ENCODE peak calls at places on chromosomes 2 and 18, in six cellular contexts. N is A549, E is NCI-H446 treated with DMSO at 0.1 percent for 48 hours, C is NAMALWA, F is mesenteric fat pad, W is foreskin fibroblast. D is an unnamed sample.

GRCh38 chr2:69798466-69798908 is 31.0 kb upstream of the GMCL1 start:
- DNase-seq in E (no peak), N (no peak), F (no peak), W (no peak), C (no peak), D (no peak)

GRCh38 chr2:167264380-167264779 is 376.1 kb downstream of the XIRP2 start:
- DNase-seq in C (peak; percentile 11), F (no peak), W (peak; percentile 0), N (peak; percentile 9), E (no peak), D (no peak)

GRCh38 chr18:63545094-63545493 is 2.9 kb downstream of the SERPINB12 start:
- DNase-seq in E (no peak), F (no peak), N (no peak), C (no peak), W (no peak), D (no peak)

GRCh38 chr2:65991864-65992554 is 442.9 kb upstream of the MEIS1 start:
- DNase-seq in C (no peak), F (no peak), N (no peak), E (no peak), W (no peak), D (no peak)

GRCh38 chr2:3176869-3177255 is 200.8 kb downstream of the EIPR1 start:
- DNase-seq in F (peak; percentile 88), E (no peak), W (no peak), N (no peak), C (no peak), D (no peak)

GRCh38 chr18:48002933-48003365 is 72.5 kb upstream of the SMAD2 start:
- DNase-seq in F (peak; percentile 90), W (peak; percentile 87), E (no peak), C (no peak), N (peak; percentile 97), D (no peak)

GRCh38 chr2:12759248-12759647 is 42.5 kb downstream of the TRIB2 start:
- DNase-seq in W (peak; percentile 91), N (no peak), E (no peak), F (no peak), C (no peak), D (no peak)

GRCh38 chr2:55848096-55848495 is 75.5 kb downstream of the EFEMP1 start:
- DNase-seq in N (no peak), F (no peak), E (no peak), W (no peak), C (no peak), D (no peak)

GRCh38 chr2:138373993-138374408 is 127.6 kb upstream of the SPOPL start:
- DNase-seq in W (peak; percentile 34), N (peak; percentile 49), F (no peak), C (peak; percentile 50), E (peak; percentile 23), D (no peak)

GRCh38 chr18:77096936-77097886 is 35.4 kb downstream of the MBP start:
- DNase-seq in W (no peak), N (no peak), E (no peak), F (no peak), C (no peak), D (no peak)

GRCh38 chr2:109156052-109156451 is 27.0 kb downstream of the SH3RF3 start:
- DNase-seq in W (no peak), F (no peak), C (no peak), E (no peak), N (no peak), D (no peak)

GRCh38 chr2:35873921-35874320 is 481.7 kb upstream of the CRIM1 start:
- DNase-seq in W (no peak), E (no peak), C (peak; percentile 14), N (no peak), F (no peak), D (no peak)

GRCh38 chr18:3321133-3321812 is 59.3 kb downstream of the MYL12B start:
- DNase-seq in W (peak; percentile 76), E (peak; percentile 66), N (peak; percentile 70), F (no peak), C (no peak), D (no peak)

GRCh38 chr2:172177581-172177980 is 74.9 kb upstream of the DLX2 start:
- DNase-seq in E (no peak), F (no peak), C (no peak), W (no peak), N (no peak), D (no peak)

GRCh38 chr2:191976436-191976835 is 129.5 kb upstream of the CAVIN2 start:
- DNase-seq in W (peak; percentile 64), E (no peak), F (no peak), C (no peak), N (peak; percentile 1), D (no peak)

GRCh38 chr2:29766191-29766590 is 155.2 kb downstream of the ALK start:
- DNase-seq in C (no peak), F (no peak), W (peak; percentile 46), E (no peak), N (no peak), D (no peak)

GRCh38 chr18:39624934-39625333 is 2059.3 kb upstream of the CELF4 start:
- DNase-seq in F (no peak), C (no peak), N (no peak), W (peak; percentile 23), E (no peak), D (no peak)

GRCh38 chr18:48563027-48563426 is 24.2 kb downstream of the CTIF start:
- DNase-seq in N (peak; percentile 16), C (no peak), E (no peak), F (no peak), W (peak; percentile 83), D (no peak)

GRCh38 chr2:205757271-205757670 is 75.0 kb downstream of the NRP2 start:
- DNase-seq in E (no peak), C (no peak), N (no peak), W (no peak), F (no peak), D (no peak)

GRCh38 chr2:240284503-240285259 is 144.2 kb upstream of the OTOS start:
- DNase-seq in F (no peak), E (no peak), C (no peak), N (no peak), W (no peak), D (no peak)

GRCh38 chr2:60260646-60261296 is 292.7 kb downstream of the BCL11A start:
- DNase-seq in C (no peak), N (peak; percentile 51), W (no peak), F (no peak), E (no peak), D (no peak)

GRCh38 chr2:28269019-28269784 is 123.5 kb upstream of the FOSL2 start:
- DNase-seq in N (peak; percentile 86), C (no peak), F (no peak), W (no peak), E (no peak), D (no peak)

GRCh38 chr2:174449033-174449432 is 37.8 kb downstream of the GPR155 start:
- DNase-seq in N (no peak), F (no peak), E (peak; percentile 4), C (no peak), W (no peak), D (no peak)

GRCh38 chr2:232369126-232369955 is 9.2 kb upstream of the ALPP start:
- DNase-seq in C (no peak), N (no peak), F (peak; percentile 65), E (no peak), W (no peak), D (no peak)

GRCh38 chr18:6566338-6566911 is 151.7 kb upstream of the L3MBTL4 start:
- DNase-seq in N (no peak), C (no peak), E (no peak), W (no peak), F (no peak), D (no peak)

GRCh38 chr2:160407393-160408204 is 86.0 kb downstream of the RBMS1 start:
- DNase-seq in W (peak; percentile 57), E (no peak), N (peak; percentile 59), C (peak; percentile 70), F (peak; percentile 91), D (peak; percentile 64)

GRCh38 chr18:26228562-26229260 is 2.5 kb downstream of the TAF4B start:
- DNase-seq in F (no peak), E (no peak), W (no peak), C (peak; percentile 24), N (no peak), D (no peak)

GRCh38 chr18:24791736-24792135 is 331.3 kb downstream of the HRH4 start:
- DNase-seq in F (no peak), E (peak; percentile 42), N (no peak), C (no peak), W (no peak), D (no peak)

GRCh38 chr18:34801769-34802168 is 91.7 kb downstream of the DTNA start:
- DNase-seq in E (no peak), W (peak; percentile 84), C (no peak), F (no peak), N (no peak), D (no peak)

GRCh38 chr2:102806250-102806837 is 44.5 kb downstream of the TMEM182 start:
- DNase-seq in C (peak; percentile 62), E (peak; percentile 61), F (no peak), W (peak; percentile 38), N (peak; percentile 60), D (peak; percentile 21)

GRCh38 chr2:218983971-218984238 is 1.1 kb downstream of the FEV start:
- DNase-seq in N (no peak), F (no peak), C (no peak), W (no peak), E (no peak), D (no peak)

GRCh38 chr2:189533274-189534035 is 47.1 kb downstream of the SLC40A1 start:
- DNase-seq in W (no peak), E (no peak), C (no peak), F (no peak), N (no peak), D (no peak)

GRCh38 chr2:45176399-45176798 is 167.1 kb upstream of the SIX2 start:
- DNase-seq in C (no peak), E (no peak), F (no peak), N (no peak), W (no peak), D (no peak)